ENCODE peak calls at places on chromosome 17, in nine cellular contexts. R is HS-27A; T is stimulated activated CD4-positive, alpha-beta T cell treated with anti-CD3 and anti-CD28 coated beads, Interleukin-2, amount 100 ng/mL, for 48 hours; E is NCI-H1436 treated with DMSO at 0.1 percent for 48 hours; L is astrocyte of the cerebellum; C is fibroblast of lung; G is A549; F is NCI-H1105 treated with DMSO at 0.1 percent for 48 hours; H is activated gamma-delta T cell. B is an unnamed sample.

GRCh38 chr17:57357830-57358426 is 101.6 kb downstream of the MSI2 start:
- DNase-seq in R (no peak), T (no peak), E (no peak), L (no peak), C (no peak), G (no peak), F (no peak), H (no peak), B (no peak)

GRCh38 chr17:40071720-40072480 is 9.1 kb downstream of the THRA start:
- DNase-seq in R (no peak), T (no peak), E (peak), L (no peak), C (peak), G (no peak), F (peak), H (no peak), B (peak)

GRCh38 chr17:81451823-81452222 is 56.6 kb downstream of the BAHCC1 start:
- DNase-seq in R (no peak), T (no peak), E (no peak), L (no peak), C (no peak), G (no peak), F (no peak), H (no peak), B (no peak)

GRCh38 chr17:69150333-69150732 is 8.6 kb upstream of the ABCA6 start:
- DNase-seq in R (no peak), T (no peak), E (no peak), L (no peak), C (peak), G (no peak), F (no peak), H (no peak), B (no peak)

GRCh38 chr17:59487161-59487873 is 78.1 kb upstream of the DHX40 start:
- DNase-seq in R (no peak), T (no peak), E (no peak), L (no peak), C (no peak), G (no peak), F (no peak), H (no peak), B (no peak)

GRCh38 chr17:49898547-49899490 is 51.0 kb upstream of the TAC4 start:
- DNase-seq in R (no peak), T (no peak), E (no peak), L (no peak), C (no peak), G (peak), F (peak), H (no peak), B (no peak)

GRCh38 chr17:64496348-64496785 is 487 bp downstream of the POLG2 start:
- DNase-seq in R (no peak), T (no peak), E (no peak), L (no peak), C (no peak), G (no peak), F (no peak), H (no peak), B (no peak)

GRCh38 chr17:3033741-3034577 is 29.4 kb downstream of the OR1D5 start:
- DNase-seq in R (no peak), T (no peak), E (no peak), L (no peak), C (no peak), G (no peak), F (no peak), H (no peak), B (no peak)

GRCh38 chr17:70307430-70307829 is 138.1 kb downstream of the KCNJ2 start:
- DNase-seq in R (no peak), T (no peak), E (no peak), L (peak), C (peak), G (no peak), F (no peak), H (no peak), B (no peak)

GRCh38 chr17:5784791-5785190 is 200.5 kb upstream of the NLRP1 start:
- DNase-seq in R (no peak), T (no peak), E (no peak), L (no peak), C (no peak), G (no peak), F (no peak), H (no peak), B (peak)

GRCh38 chr17:70157151-70157550 is 12.2 kb upstream of the KCNJ2 start:
- DNase-seq in R (no peak), T (no peak), E (no peak), L (no peak), C (no peak), G (no peak), F (no peak), H (no peak), B (no peak)

GRCh38 chr17:34797724-34798123 is 163.5 kb downstream of the CCT6B start:
- DNase-seq in R (no peak), T (peak), E (no peak), L (no peak), C (peak), G (peak), F (no peak), H (no peak), B (no peak)

GRCh38 chr17:30920282-30920681 is 1.5 kb upstream of the ADAP2 start:
- DNase-seq in R (no peak), T (no peak), E (no peak), L (no peak), C (peak), G (peak), F (no peak), H (no peak), B (no peak)

GRCh38 chr17:58083491-58084316 is 485 bp downstream of the DYNLL2 start:
- DNase-seq in R (no peak), T (peak), E (no peak), L (no peak), C (peak), G (peak), F (no peak), H (peak), B (peak)

GRCh38 chr17:42508426-42509164 is 27.4 kb upstream of the NAGLU start:
- DNase-seq in R (no peak), T (no peak), E (no peak), L (no peak), C (no peak), G (no peak), F (no peak), H (no peak), B (no peak)

GRCh38 chr17:7745748-7746470 is 28.4 kb downstream of the DNAH2 start:
- DNase-seq in R (peak), T (no peak), E (no peak), L (peak), C (peak), G (peak), F (no peak), H (no peak), B (no peak)

GRCh38 chr17:41360291-41360995 is 9.2 kb downstream of the KRT33B start:
- DNase-seq in R (peak), T (no peak), E (no peak), L (no peak), C (no peak), G (no peak), F (no peak), H (no peak), B (no peak)

GRCh38 chr17:20184977-20185619 is 175.9 kb downstream of the SPECC1 start:
- DNase-seq in R (no peak), T (no peak), E (no peak), L (no peak), C (no peak), G (no peak), F (no peak), H (no peak), B (no peak)

GRCh38 chr17:77640242-77640641 is 318.3 kb upstream of the TNRC6C start:
- DNase-seq in R (no peak), T (no peak), E (no peak), L (no peak), C (no peak), G (no peak), F (no peak), H (no peak), B (no peak)

GRCh38 chr17:80785477-80786178 is 206.0 kb upstream of the CHMP6 start:
- DNase-seq in R (no peak), T (no peak), E (no peak), L (no peak), C (no peak), G (no peak), F (no peak), H (no peak), B (no peak)

GRCh38 chr17:28381141-28381825 is 9.8 kb downstream of the SARM1 start:
- DNase-seq in R (no peak), T (no peak), E (no peak), L (no peak), C (no peak), G (no peak), F (no peak), H (no peak), B (no peak)

GRCh38 chr17:225551-225950 is 44.1 kb upstream of the DOC2B start:
- DNase-seq in R (no peak), T (no peak), E (no peak), L (no peak), C (no peak), G (no peak), F (no peak), H (no peak), B (no peak)

GRCh38 chr17:65455972-65456343 is 105.5 kb downstream of the AXIN2 start:
- DNase-seq in R (no peak), T (no peak), E (no peak), L (no peak), C (peak), G (no peak), F (no peak), H (no peak), B (peak)

GRCh38 chr17:36899250-36900129 is 37.8 kb upstream of the LHX1 start:
- DNase-seq in R (no peak), T (no peak), E (no peak), L (no peak), C (no peak), G (no peak), F (no peak), H (no peak), B (no peak)

GRCh38 chr17:17412331-17412730 is 64.5 kb upstream of the MED9 start:
- DNase-seq in R (no peak), T (no peak), E (no peak), L (no peak), C (no peak), G (no peak), F (no peak), H (no peak), B (no peak)

GRCh38 chr17:61352771-61353170 is 46.9 kb upstream of the TBX2 start:
- DNase-seq in R (no peak), T (no peak), E (no peak), L (no peak), C (no peak), G (no peak), F (no peak), H (no peak), B (peak)

GRCh38 chr17:75410141-75410540 is 4.7 kb upstream of the GRB2 start:
- DNase-seq in R (no peak), T (no peak), E (no peak), L (no peak), C (no peak), G (no peak), F (no peak), H (no peak), B (no peak)

GRCh38 chr17:69220098-69220497 is 8.5 kb downstream of the ABCA10 start:
- DNase-seq in R (no peak), T (no peak), E (no peak), L (no peak), C (no peak), G (no peak), F (no peak), H (no peak), B (no peak)

GRCh38 chr17:71260366-71260765 is 860.5 kb upstream of the SOX9 start:
- DNase-seq in R (no peak), T (no peak), E (no peak), L (peak), C (peak), G (no peak), F (no peak), H (no peak), B (peak)

GRCh38 chr17:57722704-57723043 is 22.4 kb downstream of the CCDC182 start:
- DNase-seq in R (no peak), T (no peak), E (no peak), L (no peak), C (no peak), G (no peak), F (no peak), H (no peak), B (no peak)

GRCh38 chr17:17758443-17758842 is 77.2 kb downstream of the RAI1 start:
- DNase-seq in R (no peak), T (no peak), E (peak), L (no peak), C (no peak), G (no peak), F (peak), H (no peak), B (peak)

GRCh38 chr17:33171931-33172330 is 121.2 kb downstream of the ASIC2 start:
- DNase-seq in R (no peak), T (no peak), E (no peak), L (no peak), C (no peak), G (no peak), F (no peak), H (no peak), B (no peak)

GRCh38 chr17:20071824-20072691 is 62.9 kb downstream of the SPECC1 start:
- DNase-seq in R (no peak), T (no peak), E (no peak), L (no peak), C (no peak), G (no peak), F (peak), H (no peak), B (no peak)

GRCh38 chr17:18006495-18007239 is 32.3 kb downstream of the ATPAF2 start:
- DNase-seq in R (no peak), T (no peak), E (no peak), L (no peak), C (no peak), G (no peak), F (no peak), H (no peak), B (no peak)

GRCh38 chr17:62707425-62707739 is 79.9 kb downstream of the MRC2 start:
- DNase-seq in R (no peak), T (no peak), E (no peak), L (no peak), C (no peak), G (no peak), F (no peak), H (no peak), B (no peak)

GRCh38 chr17:55384833-55385232 is 36.8 kb downstream of the MMD start:
- DNase-seq in R (no peak), T (no peak), E (no peak), L (no peak), C (no peak), G (no peak), F (no peak), H (no peak), B (no peak)

GRCh38 chr17:38746004-38746892 is 1.9 kb downstream of the PCGF2 start:
- DNase-seq in R (no peak), T (no peak), E (no peak), L (no peak), C (no peak), G (no peak), F (no peak), H (no peak), B (no peak)

GRCh38 chr17:15742921-15743320 is 10.8 kb downstream of the TBC1D26 start:
- DNase-seq in R (no peak), T (no peak), E (no peak), L (no peak), C (no peak), G (no peak), F (no peak), H (no peak), B (no peak)

GRCh38 chr17:65102788-65103187 is 34.4 kb upstream of the RGS9 start:
- DNase-seq in R (no peak), T (no peak), E (no peak), L (no peak), C (no peak), G (no peak), F (no peak), H (no peak), B (no peak)